ENCODE peak calls at places on chromosomes 3 and 15, in four cellular contexts. E is HepG2, U is K562, C is A549. G is an unnamed sample.

GRCh38 chr15:65363306-65363705 is 14.5 kb downstream of the IGDCC3 start:
- DNase-seq in E (no peak), U (no peak), C (no peak), G (no peak)

GRCh38 chr3:19702416-19703078 is 231.5 kb downstream of the EFHB start:
- DNase-seq in E (no peak), U (no peak), C (no peak), G (no peak)

GRCh38 chr15:67085237-67085817 is 19.9 kb downstream of the SMAD3 start:
- DNase-seq in E (no peak), U (no peak), C (no peak), G (peak; percentile 70)

GRCh38 chr15:51678081-51678480 is 3.2 kb upstream of the SCG3 start:
- DNase-seq in E (no peak), U (no peak), C (no peak), G (no peak)

GRCh38 chr3:128180446-128180845 is 27.2 kb downstream of the EEFSEC start:
- DNase-seq in E (no peak), U (no peak), C (no peak), G (no peak)

GRCh38 chr15:60523056-60523455 is 44.1 kb upstream of the ICE2 start:
- DNase-seq in E (no peak), U (no peak), C (no peak), G (no peak)

GRCh38 chr15:59222106-59222505 is 15.5 kb downstream of the LDHAL6B start:
- DNase-seq in E (no peak), U (no peak), C (no peak), G (no peak)

GRCh38 chr3:134356411-134357040 is 17.7 kb downstream of the AMOTL2 start:
- DNase-seq in E (no peak), U (no peak), C (no peak), G (no peak)

GRCh38 chr15:38828031-38828532 is 263.5 kb upstream of the RASGRP1 start:
- DNase-seq in E (no peak), U (no peak), C (no peak), G (no peak)

GRCh38 chr15:68303560-68304436 is 26.3 kb downstream of the FEM1B start:
- DNase-seq in E (no peak), U (no peak), C (no peak), G (peak; percentile 19)

GRCh38 chr15:61195116-61196002 is 33.7 kb downstream of the RORA start:
- DNase-seq in E (peak; percentile 23), U (peak; percentile 44), C (peak; percentile 37), G (peak; percentile 34)

GRCh38 chr15:71202712-71203111 is 87.4 kb downstream of the THSD4 start:
- DNase-seq in E (no peak), U (no peak), C (no peak), G (no peak)

GRCh38 chr3:39569095-39569494 is 101.6 kb downstream of the MOBP start:
- DNase-seq in E (no peak), U (no peak), C (no peak), G (no peak)

GRCh38 chr15:58274885-58275284 is 136.7 kb downstream of the AQP9 start:
- DNase-seq in E (no peak), U (no peak), C (no peak), G (no peak)

GRCh38 chr3:105938101-105938500 is 69.3 kb upstream of the CBLB start:
- DNase-seq in E (no peak), U (no peak), C (no peak), G (no peak)

GRCh38 chr3:57977755-57978715 is 30.2 kb upstream of the FLNB start:
- DNase-seq in E (peak; percentile 67), U (no peak), C (no peak), G (no peak)

GRCh38 chr3:162211470-162211869 is 714.9 kb downstream of the OTOL1 start:
- DNase-seq in E (no peak), U (no peak), C (no peak), G (no peak)

GRCh38 chr15:62850791-62851291 is 191.7 kb upstream of the TPM1 start:
- DNase-seq in E (peak; percentile 83), U (no peak), C (peak; percentile 77), G (no peak)

GRCh38 chr15:63945838-63946298 is 100.4 kb downstream of the DAPK2 start:
- DNase-seq in E (peak; percentile 57), U (no peak), C (no peak), G (no peak)

GRCh38 chr3:81743096-81744025 is 18.1 kb downstream of the GBE1 start:
- DNase-seq in E (no peak), U (peak; percentile 68), C (peak; percentile 63), G (peak; percentile 66)

GRCh38 chr3:161221881-161222600 is 930 bp downstream of the NMD3 start:
- DNase-seq in E (no peak), U (peak; percentile 18), C (no peak), G (peak; percentile 62)

GRCh38 chr15:60407406-60407805 is 9.6 kb upstream of the ANXA2 start:
- DNase-seq in E (no peak), U (no peak), C (peak; percentile 98), G (no peak)

GRCh38 chr3:71413572-71413971 is 170.0 kb downstream of the FOXP1 start:
- DNase-seq in E (no peak), U (no peak), C (no peak), G (no peak)

GRCh38 chr3:84194032-84194431 is 764.8 kb upstream of the CADM2 start:
- DNase-seq in E (no peak), U (no peak), C (no peak), G (no peak)

GRCh38 chr3:189908646-189909045 is 212.1 kb downstream of the P3H2 start:
- DNase-seq in E (no peak), U (no peak), C (no peak), G (no peak)

GRCh38 chr3:38549082-38549481 is 52.9 kb downstream of the EXOG start:
- DNase-seq in E (no peak), U (no peak), C (no peak), G (no peak)

GRCh38 chr3:53473422-53473821 is 21.0 kb upstream of the CACNA1D start:
- DNase-seq in E (peak; percentile 54), U (no peak), C (no peak), G (no peak)

GRCh38 chr3:183489455-183490210 is 61.2 kb upstream of the MCF2L2 start:
- DNase-seq in E (no peak), U (no peak), C (no peak), G (no peak)

GRCh38 chr3:11380314-11380713 is 108.1 kb downstream of the ATG7 start:
- DNase-seq in E (peak; percentile 31), U (no peak), C (no peak), G (no peak)

GRCh38 chr15:68261241-68261640 is 16.3 kb upstream of the FEM1B start:
- DNase-seq in E (no peak), U (no peak), C (no peak), G (no peak)

GRCh38 chr3:128504957-128505730 is 12.1 kb upstream of the GATA2 start:
- DNase-seq in E (no peak), U (peak; percentile 65), C (no peak), G (no peak)

GRCh38 chr3:61814674-61815073 is 253.3 kb downstream of the PTPRG start:
- DNase-seq in E (no peak), U (no peak), C (no peak), G (no peak)

GRCh38 chr15:62732078-62732477 is 310.5 kb upstream of the TPM1 start:
- DNase-seq in E (no peak), U (no peak), C (no peak), G (no peak)

GRCh38 chr3:152960684-152961083 is 125.8 kb downstream of the P2RY1 start:
- DNase-seq in E (peak; percentile 47), U (no peak), C (no peak), G (no peak)

DNA sequence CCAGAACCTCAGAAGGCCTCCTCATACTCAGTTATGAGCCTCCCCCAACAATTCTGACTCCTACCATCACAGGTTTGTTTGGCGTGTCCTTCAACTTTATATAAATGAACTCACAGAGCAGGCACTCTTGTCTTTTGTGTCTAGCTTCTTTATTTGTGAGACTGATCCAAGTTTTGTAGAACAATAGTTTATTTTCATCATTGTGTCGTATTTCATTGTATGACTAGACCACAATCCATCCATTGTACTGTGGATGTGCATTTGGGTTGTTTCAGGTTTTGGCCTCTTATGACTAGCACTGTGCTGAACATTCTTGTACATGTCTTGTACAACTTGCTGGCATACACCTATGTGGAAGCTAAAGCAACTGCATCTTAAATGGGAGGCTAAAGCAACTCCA is 292.8 kb upstream of the LYSMD4 start:
- DNase-seq in E (no peak), U (no peak), C (no peak), G (no peak)
- TF ChIP-seq MYC in E (no peak), U (no peak), C (no peak), G (no peak)

GRCh38 chr3:48633743-48634142 is 1.5 kb downstream of the SLC26A6 start:
- DNase-seq in E (no peak), U (no peak), C (no peak), G (no peak)
- H3K4me3 ChIP-seq in E (peak overlapping the region; percentile 96), U (no peak overlapping the region), C (no peak overlapping the region), G (peak overlapping the region; percentile 60)

DNA sequence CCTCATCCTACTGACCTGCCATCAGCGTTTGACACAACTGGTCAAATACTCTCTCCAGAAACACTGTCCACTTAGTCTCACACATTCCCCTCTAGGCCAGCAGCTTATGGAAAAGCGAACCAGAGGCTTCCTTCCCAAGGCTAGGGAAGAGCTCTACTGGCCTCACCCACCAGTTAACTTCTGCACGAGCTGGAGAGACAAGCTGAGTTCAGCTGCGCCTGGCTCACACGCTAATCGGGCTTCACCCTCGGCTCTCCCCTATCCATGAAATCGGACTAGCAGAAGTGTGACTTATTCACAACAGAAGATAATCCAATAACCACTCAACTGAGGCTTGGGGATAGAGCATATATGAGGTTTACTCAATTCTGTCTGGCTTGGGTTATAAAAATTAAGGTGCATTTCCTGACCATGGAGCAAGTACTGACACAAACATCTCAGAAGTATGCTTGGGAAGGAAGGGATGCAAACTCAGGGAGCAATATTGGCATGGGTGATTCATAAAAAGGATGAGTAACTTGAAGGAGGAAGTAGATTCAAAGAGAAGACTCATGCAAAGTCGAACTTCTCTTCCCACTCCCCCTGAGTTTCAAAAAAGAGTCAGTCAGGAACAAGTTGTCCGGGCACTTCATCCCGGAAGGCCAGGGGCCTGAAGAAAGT is 73.1 kb downstream of the XXYLT1 start:
- DNase-seq in E (no peak), U (no peak), C (peak; percentile 8), G (peak; percentile 67)
- TF ChIP-seq MAX in E (no peak), U (no peak), C (no peak), G (no peak)

GRCh38 chr3:177465243-177465642 is 268.0 kb upstream of the TBL1XR1 start:
- DNase-seq in E (no peak), U (no peak), C (no peak), G (no peak)
- TF ChIP-seq MYC in E (no peak), U (no peak), C (no peak), G (no peak)

GRCh38 chr15:83653288-83653638 is 660 bp upstream of the ADAMTSL3 start:
- DNase-seq in E (no peak), U (no peak), C (no peak), G (no peak)
- H3K4me3 ChIP-seq in E (no peak overlapping the region), U (no peak overlapping the region), C (peak overlapping the region; percentile 40), G (no peak overlapping the region)

GRCh38 chr15:36608166-36608565 is 28.7 kb downstream of the CDIN1 start:
- DNase-seq in E (no peak), U (no peak), C (no peak), G (no peak)

GRCh38 chr15:36617529-36618196 is 38.2 kb downstream of the CDIN1 start:
- DNase-seq in E (no peak), U (no peak), C (no peak), G (no peak)

GRCh38 chr15:36614016-36614415 is 34.6 kb downstream of the CDIN1 start:
- DNase-seq in E (peak; percentile 7), U (no peak), C (no peak), G (no peak)

GRCh38 chr15:36609793-36610192 is 30.4 kb downstream of the CDIN1 start:
- DNase-seq in E (no peak), U (no peak), C (no peak), G (no peak)

GRCh38 chr15:36612063-36612788 is 32.8 kb downstream of the CDIN1 start:
- DNase-seq in E (no peak), U (no peak), C (no peak), G (no peak)
- TF ChIP-seq MAX in E (no peak), U (no peak), C (no peak), G (no peak)

GRCh38 chr3:104907507-104907906 is 459.2 kb upstream of the ALCAM start:
- DNase-seq in E (no peak), U (no peak), C (no peak), G (no peak)
- TF ChIP-seq MYC in E (no peak), U (no peak), C (no peak), G (no peak)